ENCODE peak calls at places on chromosomes 4 and X, in nine cellular contexts. Z, K, Q, M, Y, P, H, X and O are unnamed samples.

GRCh38 chr4:110514889-110515479 is 39.0 kb downstream of the ENPEP start:
- DNase-seq in X (no peak), M (peak), Q (no peak), Y (no peak), Z (no peak), H (no peak), P (no peak), K (peak), O (no peak)

GRCh38 chr4:95213361-95213760 is 335.4 kb downstream of the UNC5C start:
- DNase-seq in Z (no peak), Q (no peak), H (no peak), P (no peak), X (no peak), M (no peak), Y (no peak), K (no peak), O (peak)

GRCh38 chr4:48329976-48330375 is 11.4 kb upstream of the SLAIN2 start:
- DNase-seq in X (no peak), Q (no peak), P (no peak), M (peak), Z (no peak), Y (no peak), K (no peak), H (no peak), O (no peak)

GRCh38 chr4:86891785-86892638 is at the start of gene C4orf36:
- DNase-seq in X (peak), Z (peak), P (peak), H (peak), M (peak), K (peak), Q (no peak), Y (peak), O (no peak)

GRCh38 chr4:28369504-28369903 is 1508.9 kb downstream of the STIM2 start:
- DNase-seq in H (no peak), Y (no peak), K (no peak), Q (no peak), Z (no peak), M (no peak), X (no peak), P (no peak), O (no peak)

GRCh38 chrX:101602077-101602476 is 15.7 kb downstream of the ARMCX6 start:
- DNase-seq in Z (no peak), H (no peak), Y (no peak), X (no peak), M (no peak), P (no peak), Q (no peak), K (no peak), O (no peak)

GRCh38 chr4:90442619-90443018 is 315.4 kb downstream of the CCSER1 start:
- DNase-seq in Q (no peak), H (no peak), Y (no peak), X (no peak), Z (no peak), K (no peak), M (no peak), P (no peak), O (no peak)

GRCh38 chr4:78667337-78667736 is 108.8 kb upstream of the BMP2K start:
- DNase-seq in Q (no peak), Z (no peak), Y (no peak), K (no peak), M (no peak), H (no peak), P (no peak), X (no peak), O (no peak)

GRCh38 chr4:186161138-186161537 is 30.2 kb upstream of the CYP4V2 start:
- DNase-seq in H (no peak), Y (no peak), Z (no peak), P (no peak), Q (no peak), K (peak), X (no peak), M (no peak), O (no peak)

GRCh38 chrX:129077384-129077783 is 445.9 kb downstream of the SMARCA1 start:
- DNase-seq in X (no peak), Y (no peak), H (no peak), Z (no peak), P (no peak), K (no peak), M (peak), Q (no peak), O (no peak)

GRCh38 chr4:5712517-5712916 is 1.5 kb downstream of the EVC start:
- DNase-seq in Q (no peak), X (no peak), H (no peak), K (no peak), P (no peak), M (no peak), Z (no peak), Y (no peak), O (no peak)

GRCh38 chrX:39950035-39950688 is 147.6 kb downstream of the BCOR start:
- DNase-seq in Y (no peak), H (peak), Q (no peak), P (no peak), K (no peak), Z (no peak), X (no peak), M (no peak), O (no peak)

GRCh38 chr4:129822708-129823504 is 727.0 kb downstream of the C4orf33 start:
- DNase-seq in X (peak), Q (no peak), P (peak), H (no peak), Y (no peak), Z (no peak), M (peak), K (peak), O (no peak)

GRCh38 chr4:120009731-120010130 is 56.9 kb downstream of the MAD2L1 start:
- DNase-seq in P (no peak), X (no peak), Y (no peak), Z (no peak), H (no peak), K (peak), Q (no peak), M (no peak), O (no peak)

GRCh38 chrX:53300157-53300556 is 18.8 kb upstream of the IQSEC2 start:
- DNase-seq in X (no peak), M (no peak), Q (no peak), P (no peak), Z (no peak), K (no peak), Y (no peak), H (no peak), O (no peak)

GRCh38 chr4:7929530-7929951 is 10.1 kb downstream of the AFAP1 start:
- DNase-seq in H (no peak), Z (peak), P (peak), X (peak), Q (no peak), M (no peak), Y (no peak), K (peak), O (no peak)

GRCh38 chrX:43064096-43064495 is 286.1 kb upstream of the PPP1R2C start:
- DNase-seq in H (no peak), P (no peak), Q (no peak), M (no peak), Z (no peak), X (no peak), Y (no peak), K (no peak), O (no peak)

GRCh38 chr4:140057693-140058092 is 96.3 kb downstream of the MAML3 start:
- DNase-seq in K (no peak), H (no peak), M (no peak), Q (no peak), P (no peak), Y (no peak), Z (no peak), X (no peak), O (no peak)

GRCh38 chrX:10254746-10255145 is 98.0 kb downstream of the CLCN4 start:
- DNase-seq in M (no peak), K (no peak), Y (no peak), Q (no peak), P (no peak), H (no peak), Z (no peak), X (peak), O (no peak)

GRCh38 chr4:105050896-105051295 is 95.8 kb upstream of the TET2 start:
- DNase-seq in K (no peak), M (no peak), H (no peak), Y (no peak), Q (no peak), X (no peak), Z (no peak), P (no peak), O (no peak)

GRCh38 chrX:119790977-119791436 is 423 bp downstream of the RPL39 start:
- DNase-seq in M (peak), Z (no peak), Y (peak), P (no peak), Q (peak), K (peak), X (peak), H (peak), O (no peak)

GRCh38 chr4:7041851-7042696 is 1.1 kb upstream of the TADA2B start:
- DNase-seq in Y (no peak), P (peak), H (peak), M (peak), K (peak), Z (peak), Q (peak), X (peak), O (no peak)

GRCh38 chr4:71614626-71615025 is 169.3 kb downstream of the GC start:
- DNase-seq in X (no peak), H (no peak), Y (no peak), M (no peak), Z (no peak), Q (no peak), K (no peak), P (no peak), O (no peak)

GRCh38 chr4:3009422-3009821 is 46.1 kb downstream of the GRK4 start:
- DNase-seq in Q (no peak), Y (no peak), X (no peak), Z (peak), P (no peak), M (peak), K (peak), H (no peak), O (no peak)

GRCh38 chr4:185379326-185380295 is 16.1 kb downstream of the LRP2BP start:
- DNase-seq in Q (no peak), Z (no peak), Y (no peak), P (peak), K (no peak), H (no peak), M (no peak), X (peak), O (no peak)

GRCh38 chr4:120524237-120524636 is 398.3 kb downstream of the PRDM5 start:
- DNase-seq in Z (no peak), P (no peak), K (no peak), Q (no peak), M (no peak), Y (no peak), X (no peak), H (no peak), O (no peak)

GRCh38 chr4:139767168-139767567 is 101.5 kb downstream of the MGST2 start:
- DNase-seq in M (peak), H (no peak), X (no peak), Y (no peak), Z (no peak), Q (no peak), P (no peak), K (no peak), O (no peak)

GRCh38 chrX:78213331-78213730 is 73.9 kb upstream of the TAF9B start:
- DNase-seq in X (no peak), K (peak), Y (no peak), Z (no peak), H (no peak), Q (no peak), M (no peak), P (no peak), O (no peak)

GRCh38 chr4:92047209-92047877 is 256.4 kb upstream of the GRID2 start:
- DNase-seq in X (no peak), M (peak), H (no peak), P (no peak), Q (no peak), Z (no peak), Y (no peak), K (peak), O (no peak)

GRCh38 chrX:52368368-52369055 is at the start of gene XAGE2:
- DNase-seq in Z (no peak), Y (no peak), X (no peak), Q (no peak), P (no peak), M (no peak), K (no peak), H (no peak), O (no peak)

GRCh38 chrX:78712381-78712780 is 35.1 kb upstream of the LPAR4 start:
- DNase-seq in M (no peak), P (no peak), Q (no peak), H (no peak), Z (no peak), X (no peak), Y (no peak), K (no peak), O (no peak)

GRCh38 chr4:83043801-83044407 is 8.9 kb downstream of the COPS4 start:
- DNase-seq in Z (no peak), Y (no peak), X (no peak), P (no peak), Q (no peak), K (no peak), H (no peak), M (no peak), O (no peak)

GRCh38 chrX:85140963-85141362 is 102.6 kb downstream of the SATL1 start:
- DNase-seq in X (no peak), Y (no peak), K (no peak), H (no peak), M (no peak), Z (no peak), P (no peak), Q (no peak), O (no peak)

GRCh38 chr4:48047421-48047844 is 30.9 kb downstream of the NIPAL1 start:
- DNase-seq in X (no peak), H (no peak), Z (no peak), P (no peak), Y (peak), M (no peak), K (no peak), Q (peak), O (no peak)

GRCh38 chrX:140712413-140713173 is 3.0 kb downstream of the LINC00632 start:
- DNase-seq in K (peak), M (peak), H (peak), X (peak), Z (peak), P (peak), Y (peak), Q (no peak), O (peak)

GRCh38 chr4:123484291-123484926 is 87.8 kb downstream of the SPRY1 start:
- DNase-seq in M (peak), X (no peak), Y (no peak), H (no peak), Z (no peak), Q (no peak), P (no peak), K (no peak), O (no peak)

GRCh38 chrX:28787206-28787605 is 200.0 kb downstream of the IL1RAPL1 start:
- DNase-seq in M (no peak), Y (no peak), H (no peak), Q (no peak), K (peak), Z (no peak), P (no peak), X (no peak), O (no peak)

GRCh38 chr4:70714488-70714887 is 7.3 kb upstream of the RUFY3 start:
- DNase-seq in M (no peak), P (no peak), X (no peak), K (no peak), Z (no peak), H (no peak), Y (no peak), Q (no peak), O (no peak)

GRCh38 chrX:69503835-69504625 is at the start of gene NALF2:
- DNase-seq in Z (peak), Q (no peak), M (peak), H (peak), P (peak), Y (no peak), K (peak), X (peak), O (peak)

GRCh38 chr4:132383571-132384199 is 765.4 kb upstream of the PCDH10 start:
- DNase-seq in Q (no peak), Y (no peak), X (no peak), Z (no peak), K (peak), H (no peak), P (no peak), M (no peak), O (no peak)

DNA sequence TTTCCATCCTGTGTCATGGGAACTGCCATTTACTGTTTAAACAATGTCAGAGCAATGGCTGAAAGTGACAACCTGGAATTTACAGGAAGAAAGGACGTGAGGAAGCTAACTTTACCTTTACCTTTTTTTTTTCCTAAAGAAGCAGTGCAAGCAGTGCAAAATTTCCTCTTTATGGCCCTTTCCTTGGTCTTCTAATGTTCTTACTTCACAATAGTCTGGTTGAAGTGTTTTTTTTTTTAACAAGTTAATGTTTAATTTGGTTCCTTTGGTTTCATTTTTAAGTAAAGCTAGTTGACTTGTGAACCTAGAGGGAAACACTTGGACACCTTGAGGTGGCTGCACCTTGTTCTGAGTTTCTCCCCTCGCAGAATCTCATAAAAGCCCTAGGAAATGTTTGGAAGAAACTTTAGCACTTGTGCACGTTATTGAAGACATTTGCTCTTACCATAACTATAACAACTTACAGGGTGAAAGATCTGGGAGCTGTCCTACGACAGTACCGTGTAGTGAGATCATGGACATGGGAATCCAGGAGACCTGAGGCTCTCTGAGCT is 1.8 kb downstream of the SGMS2 start:
- DNase-seq in Z (no peak), M (no peak), K (peak), Y (no peak), Q (no peak), X (peak), H (no peak), P (no peak), O (no peak)
- H3K27ac ChIP-seq in Z (no peak), M (no peak), K (peak), Y (no peak), Q (no peak), X (peak), H (peak), P (peak), O (no peak)

GRCh38 chrX:19906293-19906692 is 18.9 kb upstream of the SH3KBP1 start:
- DNase-seq in P (no peak), M (no peak), Q (no peak), Z (no peak), X (no peak), K (no peak), H (no peak), Y (no peak), O (no peak)
- H3K27ac ChIP-seq in P (no peak), M (no peak), Q (no peak), Z (no peak), X (no peak), K (no peak), H (no peak), Y (no peak), O (no peak)

GRCh38 chrX:47523297-47523696 is 37.7 kb upstream of the ARAF start:
- DNase-seq in H (peak), K (peak), Z (peak), M (peak), P (peak), Y (peak), X (peak), Q (peak), O (peak)
- H3K27ac ChIP-seq in H (no peak), K (no peak), Z (no peak), M (peak), P (no peak), Y (no peak), X (no peak), Q (no peak), O (no peak)

GRCh38 chrX:56233682-56234081 is 1.5 kb downstream of the KLF8 start:
- DNase-seq in M (peak), H (peak), P (peak), Q (no peak), K (peak), Z (peak), X (peak), Y (no peak), O (no peak)
- H3K27ac ChIP-seq in M (no peak), H (peak), P (no peak), Q (no peak), K (no peak), Z (no peak), X (no peak), Y (no peak), O (no peak)

DNA sequence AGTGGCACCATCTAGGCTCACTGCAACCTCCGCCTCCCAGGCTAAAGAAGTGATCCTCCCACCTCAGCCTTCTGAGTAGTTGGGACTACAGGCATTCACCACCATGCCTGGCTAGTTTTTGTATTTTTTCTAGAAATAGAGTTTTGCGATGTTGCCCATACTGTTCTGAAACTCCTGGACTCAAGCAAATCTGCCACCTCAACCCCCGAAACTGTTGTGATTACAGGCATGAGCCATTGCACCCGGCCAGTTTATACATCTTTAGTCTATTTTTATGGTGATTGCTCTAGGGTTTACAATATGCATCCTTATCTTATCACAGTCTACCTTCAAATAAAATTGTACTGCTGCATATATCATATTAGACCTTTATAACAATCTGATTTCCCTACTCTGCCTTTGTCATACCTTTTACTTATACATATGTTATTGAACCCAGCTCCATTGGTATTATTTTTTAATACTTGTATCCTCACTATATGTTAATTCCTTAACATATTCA is 56.9 kb downstream of the SOWAHB start:
- DNase-seq in X (no peak), Z (no peak), H (no peak), K (no peak), Y (no peak), M (no peak), Q (no peak), P (no peak), O (no peak)
- H3K27ac ChIP-seq in X (no peak), Z (no peak), H (no peak), K (no peak), Y (no peak), M (no peak), Q (no peak), P (no peak), O (no peak)

GRCh38 chrX:48960291-48960690 is 2.9 kb upstream of the OTUD5 start:
- DNase-seq in P (no peak), X (no peak), K (no peak), M (no peak), Y (no peak), Q (no peak), Z (no peak), H (no peak), O (no peak)

GRCh38 chrX:48956728-48957414 is 536 bp downstream of the OTUD5 start:
- DNase-seq in H (peak), K (peak), M (no peak), P (peak), X (peak), Q (peak), Y (peak), Z (no peak), O (no peak)

GRCh38 chrX:48958635-48959094 is 1.3 kb upstream of the OTUD5 start:
- DNase-seq in Y (no peak), K (peak), P (peak), Z (no peak), Q (peak), H (no peak), X (peak), M (peak), O (peak)

GRCh38 chrX:48957827-48958634 is 624 bp upstream of the OTUD5 start:
- DNase-seq in Y (peak), K (peak), P (peak), H (peak), M (peak), X (peak), Z (peak), Q (peak), O (peak)

DNA sequence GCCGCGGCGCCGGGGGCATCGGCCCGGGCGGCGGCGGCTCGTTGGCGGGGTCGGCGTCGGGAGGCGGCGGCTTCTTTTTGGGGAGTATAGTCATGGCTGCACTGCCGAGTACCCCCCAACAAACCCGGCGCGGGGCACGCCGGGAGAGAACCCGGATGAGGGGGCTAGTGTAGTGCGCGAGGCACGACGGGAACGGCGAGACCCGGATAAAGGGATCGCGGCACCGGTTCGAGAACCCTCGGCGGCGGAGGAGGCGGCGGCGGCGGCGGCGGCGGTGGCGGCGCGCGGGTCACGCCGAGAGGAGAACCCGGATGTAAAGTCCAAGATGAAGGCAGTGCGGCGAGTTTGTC is at the start of gene OTUD5:
- DNase-seq in Z (no peak), Y (peak), P (peak), M (peak), Q (peak), H (peak), K (peak), X (no peak), O (peak)
- H3K27ac ChIP-seq in Z (peak), Y (peak), P (peak), M (peak), Q (peak), H (peak), K (peak), X (peak), O (peak)